ENCODE peak calls at places on chromosomes 6 and 20, in five cellular contexts. U is fibroblast of pulmonary artery, T is astrocyte of the cerebellum, G is dorsolateral prefrontal cortex, J is body of pancreas. N is an unnamed sample.

GRCh38 chr6:28580484-28580883 is 54.8 kb downstream of the GPX5 start:
- DNase-seq in U (peak), T (no peak), G (no peak), J (no peak), N (peak)

GRCh38 chr6:140817176-140817575 is 1315.5 kb upstream of the GJE1 start:
- DNase-seq in T (no peak), J (no peak), U (no peak), G (no peak), N (no peak)

GRCh38 chr20:25233016-25233772 is 14.7 kb upstream of the PYGB start:
- DNase-seq in G (no peak), U (peak), J (peak), T (peak), N (peak)

GRCh38 chr20:1566701-1567100 is 9.2 kb upstream of the SIRPD start:
- DNase-seq in J (no peak), U (no peak), G (no peak), T (no peak), N (no peak)

GRCh38 chr20:48157970-48158369 is 372.7 kb upstream of the SULF2 start:
- DNase-seq in T (no peak), J (peak), G (no peak), U (peak), N (no peak)

GRCh38 chr6:11971154-11971553 is 41.0 kb upstream of the HIVEP1 start:
- DNase-seq in U (peak), T (peak), G (no peak), J (no peak), N (peak)

GRCh38 chr20:25991756-25992130 is 295.1 kb upstream of the ZNF337 start:
- DNase-seq in G (no peak), T (no peak), U (no peak), J (no peak), N (no peak)

GRCh38 chr6:155310596-155310995 is 3.7 kb downstream of the TFB1M start:
- DNase-seq in T (no peak), U (peak), J (no peak), G (no peak), N (no peak)

GRCh38 chr6:113848280-113848679 is 8.9 kb upstream of the MARCKS start:
- DNase-seq in J (no peak), U (no peak), G (no peak), T (no peak), N (no peak)

GRCh38 chr6:65075705-65076104 is 631.3 kb downstream of the EYS start:
- DNase-seq in G (no peak), U (no peak), J (no peak), T (no peak), N (no peak)

GRCh38 chr6:38264605-38265004 is 375.1 kb downstream of the BTBD9 start:
- DNase-seq in U (no peak), J (no peak), G (no peak), T (no peak), N (no peak)

GRCh38 chr6:111559193-111560097 is 46.2 kb downstream of the TRAF3IP2 start:
- DNase-seq in U (no peak), G (no peak), T (no peak), J (peak), N (peak)

GRCh38 chr6:143612186-143612585 is 65.6 kb upstream of the PHACTR2 start:
- DNase-seq in J (no peak), G (no peak), U (no peak), T (no peak), N (no peak)

GRCh38 chr20:47256665-47257236 is 99.7 kb downstream of the ZMYND8 start:
- DNase-seq in J (no peak), T (no peak), U (peak), G (no peak), N (peak)

GRCh38 chr6:160160450-160160849 is 38.8 kb downstream of the SLC22A1 start:
- DNase-seq in J (peak), G (no peak), T (peak), U (no peak), N (no peak)

GRCh38 chr6:2396856-2397640 is 151.6 kb upstream of the GMDS start:
- DNase-seq in U (peak), T (peak), G (peak), J (no peak), N (peak)

GRCh38 chr20:22833851-22834250 is 201.3 kb upstream of the SSTR4 start:
- DNase-seq in J (no peak), T (no peak), G (no peak), U (peak), N (no peak)

GRCh38 chr6:155014715-155015300 is 19.7 kb downstream of the TIAM2 start:
- DNase-seq in G (no peak), U (peak), T (peak), J (no peak), N (peak)

GRCh38 chr6:34791842-34792604 is at the start of gene BLTP3A:
- DNase-seq in U (peak), G (peak), J (peak), T (no peak), N (peak)

GRCh38 chr6:140857734-140858380 is 1274.9 kb upstream of the GJE1 start:
- DNase-seq in G (no peak), U (peak), T (peak), J (peak), N (peak)

GRCh38 chr6:160733045-160733646 is 31.1 kb downstream of the PLG start:
- DNase-seq in J (peak), U (peak), G (no peak), T (peak), N (peak)

GRCh38 chr6:137949686-137950390 is 82.8 kb downstream of the TNFAIP3 start:
- DNase-seq in T (no peak), U (no peak), J (no peak), G (no peak), N (no peak)

GRCh38 chr6:148934534-148934933 is 187.7 kb downstream of the UST start:
- DNase-seq in G (no peak), T (no peak), U (peak), J (peak), N (peak)

GRCh38 chr20:48791014-48791413 is 36.8 kb downstream of the PREX1 start:
- DNase-seq in J (peak), U (no peak), G (no peak), T (no peak), N (peak)

GRCh38 chr20:35288325-35289060 is 3.7 kb downstream of the FAM83C start:
- DNase-seq in J (no peak), U (no peak), G (no peak), T (no peak), N (no peak)

GRCh38 chr6:30358340-30358679 is 13.4 kb downstream of the RPP21 start:
- DNase-seq in J (no peak), G (no peak), T (no peak), U (no peak), N (peak)

GRCh38 chr6:37496951-37497885 is 2.5 kb downstream of the CCDC167 start:
- DNase-seq in G (no peak), J (no peak), T (no peak), U (no peak), N (no peak)

GRCh38 chr20:45070932-45071632 is 29.8 kb downstream of the KCNS1 start:
- DNase-seq in G (no peak), U (peak), J (no peak), T (no peak), N (peak)

GRCh38 chr6:88599561-88599960 is 363.9 kb downstream of the RNGTT start:
- DNase-seq in U (no peak), G (no peak), J (no peak), T (no peak), N (no peak)

GRCh38 chr20:59508729-59509128 is 95.6 kb upstream of the PHACTR3 start:
- DNase-seq in J (no peak), T (no peak), U (no peak), G (no peak), N (no peak)

GRCh38 chr20:45970646-45971424 is 1.2 kb downstream of the ZNF335 start:
- DNase-seq in U (peak), T (peak), J (peak), G (peak), N (peak)

GRCh38 chr6:30847421-30847970 is 36.8 kb upstream of the DDR1 start:
- DNase-seq in T (no peak), J (no peak), G (no peak), U (no peak), N (no peak)

GRCh38 chr20:57869951-57870315 is 160.1 kb upstream of the PMEPA1 start:
- DNase-seq in G (no peak), U (no peak), T (no peak), J (no peak), N (no peak)
- H3K4me3 ChIP-seq in G (no peak), U (no peak), T (no peak), J (no peak), N (no peak)

DNA sequence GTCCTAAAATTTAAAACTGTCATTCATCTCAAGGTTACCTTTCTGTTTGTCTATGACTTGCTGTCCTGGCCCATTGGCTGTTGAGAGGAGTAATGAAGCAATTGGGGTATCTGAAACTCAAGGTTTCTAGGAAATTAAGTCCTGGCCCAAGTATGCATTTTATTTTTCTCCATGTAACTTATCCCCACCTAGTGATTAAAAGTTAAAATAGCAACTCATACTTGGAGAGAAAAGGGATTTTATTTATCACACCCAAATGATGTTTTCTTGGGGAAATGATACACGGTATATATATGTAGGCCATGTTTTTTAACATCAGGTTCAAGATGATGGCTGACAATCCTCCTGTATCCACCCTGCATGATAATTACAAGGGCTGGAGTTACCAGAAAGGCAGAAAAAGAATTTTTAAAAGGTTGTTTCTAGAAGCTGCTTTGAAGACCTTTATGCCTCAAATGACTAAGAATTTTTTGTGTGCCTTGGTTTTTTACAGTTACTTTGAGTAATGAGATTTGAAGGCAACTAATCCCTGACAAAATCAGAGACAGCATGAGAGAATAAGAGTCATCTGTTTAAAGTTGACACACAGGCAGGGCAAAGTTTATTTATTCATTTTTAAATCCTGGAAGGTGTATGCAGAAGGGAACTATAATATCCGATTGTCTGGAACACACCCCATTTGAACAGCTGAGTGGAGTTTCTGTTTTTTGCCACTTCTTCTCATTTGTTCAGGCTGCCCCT is 28.9 kb upstream of the C6orf58 start:
- DNase-seq in J (no peak), T (no peak), G (no peak), U (peak), N (peak)
- TF ChIP-seq CTCF in J (peak), T (no peak), G (no peak), U (peak), N (peak)

DNA sequence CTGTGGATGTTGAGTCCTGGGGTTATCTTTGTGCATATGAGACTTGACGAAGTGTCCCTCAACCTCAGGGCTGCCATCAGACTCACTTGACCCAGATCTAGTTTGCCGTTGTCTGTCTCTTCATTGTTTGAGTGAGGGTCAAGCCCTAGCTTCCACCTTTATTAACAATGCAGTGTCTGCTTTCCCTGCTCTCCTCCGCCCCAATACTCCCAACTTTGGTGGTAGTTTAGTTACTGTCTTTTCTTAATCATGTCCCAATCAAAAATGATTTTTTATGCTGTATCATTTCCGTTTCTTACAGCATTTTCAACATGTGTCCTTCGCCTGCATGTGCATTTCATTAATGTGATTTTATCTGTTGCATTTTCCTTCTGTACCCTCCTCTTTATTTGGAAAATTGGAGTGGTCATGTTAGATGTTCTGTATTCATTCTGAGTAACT is 2.1 kb downstream of the TBPL1 start:
- DNase-seq in T (no peak), J (no peak), U (no peak), G (no peak), N (no peak)
- H3K4me3 ChIP-seq in T (peak), J (no peak), U (no peak), G (peak), N (peak)

GRCh38 chr20:19354950-19355349 is 142.5 kb downstream of the SLC24A3 start:
- DNase-seq in J (no peak), T (no peak), U (no peak), G (no peak), N (no peak)

GRCh38 chr20:19347943-19348456 is 135.6 kb downstream of the SLC24A3 start:
- DNase-seq in U (no peak), T (no peak), J (no peak), G (no peak), N (no peak)

GRCh38 chr20:19349879-19350278 is 137.4 kb downstream of the SLC24A3 start:
- DNase-seq in J (no peak), U (no peak), T (no peak), G (no peak), N (no peak)

GRCh38 chr20:19348582-19348981 is 136.1 kb downstream of the SLC24A3 start:
- DNase-seq in J (no peak), U (no peak), T (no peak), G (no peak), N (no peak)

GRCh38 chr20:19351542-19351941 is 139.1 kb downstream of the SLC24A3 start:
- DNase-seq in T (no peak), J (no peak), U (no peak), G (no peak), N (no peak)
- TF ChIP-seq CTCF in T (no peak), J (no peak), U (no peak), G (no peak), N (no peak)

GRCh38 chr6:156731436-156731835 is 45.7 kb upstream of the ARID1B start:
- DNase-seq in U (peak), J (no peak), T (no peak), G (no peak), N (peak)

GRCh38 chr6:156741287-156742073 is 35.7 kb upstream of the ARID1B start:
- DNase-seq in J (no peak), T (no peak), G (no peak), U (no peak), N (no peak)

GRCh38 chr6:156740604-156741003 is 36.6 kb upstream of the ARID1B start:
- DNase-seq in T (no peak), G (no peak), J (no peak), U (no peak), N (no peak)

GRCh38 chr6:156735751-156736150 is 41.4 kb upstream of the ARID1B start:
- DNase-seq in T (no peak), J (no peak), U (no peak), G (no peak), N (no peak)
- H3K4me3 ChIP-seq in T (no peak), J (no peak), U (no peak), G (no peak), N (no peak)

GRCh38 chr6:166999145-166999844 is at the start of gene CEP43:
- DNase-seq in U (peak), J (peak), T (no peak), G (peak), N (peak)

GRCh38 chr6:166996406-166996805 is 2.8 kb upstream of the CEP43 start:
- DNase-seq in G (no peak), T (peak), J (no peak), U (peak), N (no peak)

GRCh38 chr6:166998256-166999144 is 697 bp upstream of the CEP43 start:
- DNase-seq in J (peak), G (no peak), T (peak), U (no peak), N (no peak)

GRCh38 chr6:166997348-166997747 is 1.8 kb upstream of the CEP43 start:
- DNase-seq in U (no peak), G (no peak), J (no peak), T (no peak), N (no peak)

DNA sequence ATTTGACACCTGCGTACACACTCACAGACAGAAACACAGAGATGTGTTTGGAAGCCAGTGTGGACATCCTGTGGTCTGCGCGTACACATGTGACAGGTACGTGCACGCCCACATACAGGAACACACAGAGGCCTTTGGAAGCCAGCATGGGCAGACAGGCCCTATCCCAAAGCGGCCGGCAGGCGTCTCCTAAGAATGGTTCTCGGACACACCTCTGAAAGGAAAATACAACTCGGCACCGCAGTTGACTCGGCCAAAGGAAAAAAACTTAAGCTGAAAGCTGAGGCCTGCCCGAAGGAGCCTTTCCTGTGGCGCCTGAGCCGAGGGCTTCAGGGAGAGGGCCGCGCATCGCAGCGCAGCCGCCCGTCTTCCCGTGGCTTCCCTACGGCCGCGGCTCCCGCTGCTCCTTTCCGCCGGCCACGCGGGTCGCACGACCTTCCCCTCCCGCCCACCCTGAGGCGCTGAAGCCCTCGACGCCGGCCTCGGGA is 1.4 kb upstream of the CEP43 start:
- DNase-seq in T (peak), U (peak), J (peak), G (peak), N (peak)
- TF ChIP-seq CTCF in T (peak), U (peak), J (peak), G (no peak), N (peak)